ENCODE peak calls at places on chromosomes 4 and X, in ten cellular contexts. I, R, C, J, B, X, G, L, K and A are unnamed samples.

GRCh38 chr4:128810331-128810870 is 901 bp downstream of the JADE1 start:
- DNase-seq in I (peak), R (peak), C (peak), J (no peak), B (no peak), X (no peak), G (no peak), L (peak), K (no peak), A (no peak)

GRCh38 chr4:7817877-7818675 is 121.6 kb downstream of the AFAP1 start:
- DNase-seq in I (no peak), R (no peak), C (no peak), J (no peak), B (no peak), X (no peak), G (peak), L (peak), K (no peak), A (no peak)

GRCh38 chr4:157574606-157575005 is 354.1 kb downstream of the GRIA2 start:
- DNase-seq in I (no peak), R (no peak), C (peak), J (no peak), B (no peak), X (no peak), G (no peak), L (no peak), K (no peak), A (no peak)

GRCh38 chr4:173074501-173074946 is 94.1 kb upstream of the GALNT7 start:
- DNase-seq in I (no peak), R (peak), C (peak), J (no peak), B (no peak), X (peak), G (no peak), L (peak), K (peak), A (no peak)

GRCh38 chr4:38449506-38450174 is 214.4 kb upstream of the KLF3 start:
- DNase-seq in I (no peak), R (no peak), C (peak), J (no peak), B (no peak), X (no peak), G (no peak), L (peak), K (no peak), A (no peak)

GRCh38 chrX:17164936-17165335 is 210.1 kb upstream of the NHS start:
- DNase-seq in I (no peak), R (no peak), C (no peak), J (no peak), B (no peak), X (peak), G (no peak), L (peak), K (no peak), A (no peak)

GRCh38 chr4:87620491-87620890 is 12.2 kb downstream of the DSPP start:
- DNase-seq in I (no peak), R (no peak), C (no peak), J (no peak), B (no peak), X (no peak), G (peak), L (no peak), K (no peak), A (no peak)

GRCh38 chr4:145154573-145154972 is 25.8 kb downstream of the OTUD4 start:
- DNase-seq in I (peak), R (peak), C (no peak), J (no peak), B (no peak), X (no peak), G (peak), L (peak), K (no peak), A (no peak)

GRCh38 chr4:106083065-106083464 is 187.8 kb downstream of the NPNT start:
- DNase-seq in I (no peak), R (no peak), C (no peak), J (no peak), B (no peak), X (no peak), G (no peak), L (no peak), K (no peak), A (no peak)

GRCh38 chr4:172996571-172997216 is 171.9 kb upstream of the GALNT7 start:
- DNase-seq in I (no peak), R (peak), C (no peak), J (peak), B (no peak), X (no peak), G (no peak), L (peak), K (peak), A (no peak)

GRCh38 chr4:6250235-6250983 is 19.2 kb upstream of the WFS1 start:
- DNase-seq in I (peak), R (peak), C (no peak), J (peak), B (peak), X (peak), G (peak), L (peak), K (peak), A (no peak)

GRCh38 chr4:166862032-166862431 is 372.3 kb downstream of the SPOCK3 start:
- DNase-seq in I (no peak), R (no peak), C (no peak), J (no peak), B (no peak), X (no peak), G (no peak), L (no peak), K (no peak), A (no peak)

GRCh38 chrX:81201692-81202412 is at the start of the genes HMGN5 and SH3BGRL:
- DNase-seq in I (peak), R (peak), C (peak), J (peak), B (peak), X (peak), G (peak), L (peak), K (peak), A (peak)

GRCh38 chr4:157818946-157819692 is 353.7 kb downstream of the GASK1B start:
- DNase-seq in I (no peak), R (no peak), C (peak), J (no peak), B (no peak), X (no peak), G (no peak), L (no peak), K (no peak), A (no peak)

GRCh38 chr4:86991998-86992397 is 57.2 kb downstream of the AFF1 start:
- DNase-seq in I (no peak), R (no peak), C (no peak), J (no peak), B (no peak), X (no peak), G (no peak), L (no peak), K (no peak), A (no peak)